ENCODE peak calls at places on chromosomes 2 and 18, in five cellular contexts. J is IMR-90, T is H1, F is mesenchymal stem cell, H is trophoblast cell. Y is an unnamed sample.

GRCh38 chr2:196516541-196516940 is 123.0 kb upstream of the CCDC150 start:
- DNase-seq in T (no peak), F (no peak), H (no peak), J (no peak), Y (no peak)

GRCh38 chr2:65722028-65722427 is 289.6 kb upstream of the SPRED2 start:
- DNase-seq in F (peak; percentile 33), H (no peak), J (peak; percentile 10), T (no peak), Y (peak; percentile 29)

GRCh38 chr18:79531926-79532689 is 136.4 kb downstream of the NFATC1 start:
- DNase-seq in T (no peak), J (peak; percentile 53), H (no peak), F (no peak), Y (no peak)

GRCh38 chr2:64797881-64798590 is 144.3 kb upstream of the SERTAD2 start:
- DNase-seq in J (peak; percentile 75), F (no peak), H (no peak), T (no peak), Y (no peak)

GRCh38 chr18:22279741-22280452 is 110.5 kb downstream of the GATA6 start:
- DNase-seq in F (peak; percentile 82), T (no peak), J (peak; percentile 71), H (peak; percentile 49), Y (no peak)

GRCh38 chr2:236899945-236900640 is 185.6 kb upstream of the COPS8 start:
- DNase-seq in F (no peak), J (no peak), H (no peak), T (no peak), Y (no peak)

GRCh38 chr2:235170536-235171510 is 219.0 kb downstream of the SH3BP4 start:
- DNase-seq in H (peak; percentile 57), J (peak; percentile 60), F (peak; percentile 82), T (no peak), Y (peak; percentile 12)

GRCh38 chr2:239000500-239001073 is 152.7 kb downstream of the TWIST2 start:
- DNase-seq in J (no peak), T (no peak), F (no peak), H (no peak), Y (no peak)

GRCh38 chr18:64807560-64807959 is 658.7 kb upstream of the LINC00305 start:
- DNase-seq in F (no peak), H (no peak), T (no peak), J (no peak), Y (no peak)

GRCh38 chr2:217220228-217221013 is 360.6 kb upstream of the TNP1 start:
- DNase-seq in F (no peak), J (no peak), H (no peak), T (no peak), Y (no peak)

GRCh38 chr2:233227579-233227978 is 23.9 kb upstream of the ATG16L1 start:
- DNase-seq in H (no peak), J (no peak), T (no peak), F (no peak), Y (no peak)

GRCh38 chr2:96150791-96151594 is 5.8 kb upstream of the DUSP2 start:
- DNase-seq in T (no peak), J (no peak), H (no peak), F (no peak), Y (no peak)

GRCh38 chr2:168903888-168904287 is 2.8 kb downstream of the G6PC2 start:
- DNase-seq in H (no peak), T (no peak), F (no peak), J (no peak), Y (no peak)

GRCh38 chr2:28753043-28753683 is 1.5 kb downstream of the PPP1CB start:
- DNase-seq in H (peak; percentile 75), T (no peak), J (peak; percentile 81), F (peak; percentile 86), Y (no peak)

GRCh38 chr2:29920631-29921559 is 491 bp downstream of the ALK start:
- DNase-seq in H (peak; percentile 16), F (no peak), J (peak; percentile 5), T (peak; percentile 87), Y (peak; percentile 8)
- H3K4me3 ChIP-seq in H (peak overlapping the region; percentile 62), F (peak overlapping the region; percentile 85), J (peak overlapping the region; percentile 22), T (peak overlapping the region; percentile 54), Y (peak overlapping the region; percentile 63)

GRCh38 chr2:10813085-10813748 is 632 bp upstream of the PDIA6 start:
- DNase-seq in H (no peak), J (peak; percentile 36), T (no peak), F (no peak), Y (no peak)
- H4K8ac ChIP-seq in H (peak overlapping the region; percentile 41), J (peak overlapping the region; percentile 48), T (no peak overlapping the region), F (peak overlapping the region; percentile 76), Y (no peak overlapping the region)

GRCh38 chr2:157849591-157849990 is 26.5 kb downstream of the ACVR1 start:
- DNase-seq in H (no peak), J (no peak), T (no peak), F (no peak), Y (no peak)
- H4K91ac ChIP-seq in H (no peak overlapping the region), J (no peak overlapping the region), T (no peak overlapping the region), F (no peak overlapping the region), Y (no peak overlapping the region)

GRCh38 chr2:129377078-129377469 is 602.4 kb upstream of the RAB6C start:
- DNase-seq in F (no peak), T (no peak), J (no peak), H (no peak), Y (no peak)

GRCh38 chr2:129378186-129378585 is 601.3 kb upstream of the RAB6C start:
- DNase-seq in T (no peak), J (no peak), F (no peak), H (no peak), Y (no peak)

GRCh38 chr2:129375587-129375986 is 603.9 kb upstream of the RAB6C start:
- DNase-seq in J (no peak), H (no peak), F (no peak), T (no peak), Y (no peak)

GRCh38 chr2:129374452-129374851 is 605.0 kb upstream of the RAB6C start:
- DNase-seq in T (no peak), H (no peak), F (no peak), J (no peak), Y (no peak)

GRCh38 chr2:129376404-129377077 is 602.9 kb upstream of the RAB6C start:
- DNase-seq in T (no peak), J (no peak), H (peak; percentile 30), F (no peak), Y (no peak)
- H3K4me3 ChIP-seq in T (no peak overlapping the region), J (no peak overlapping the region), H (no peak overlapping the region), F (no peak overlapping the region), Y (no peak overlapping the region)

DNA sequence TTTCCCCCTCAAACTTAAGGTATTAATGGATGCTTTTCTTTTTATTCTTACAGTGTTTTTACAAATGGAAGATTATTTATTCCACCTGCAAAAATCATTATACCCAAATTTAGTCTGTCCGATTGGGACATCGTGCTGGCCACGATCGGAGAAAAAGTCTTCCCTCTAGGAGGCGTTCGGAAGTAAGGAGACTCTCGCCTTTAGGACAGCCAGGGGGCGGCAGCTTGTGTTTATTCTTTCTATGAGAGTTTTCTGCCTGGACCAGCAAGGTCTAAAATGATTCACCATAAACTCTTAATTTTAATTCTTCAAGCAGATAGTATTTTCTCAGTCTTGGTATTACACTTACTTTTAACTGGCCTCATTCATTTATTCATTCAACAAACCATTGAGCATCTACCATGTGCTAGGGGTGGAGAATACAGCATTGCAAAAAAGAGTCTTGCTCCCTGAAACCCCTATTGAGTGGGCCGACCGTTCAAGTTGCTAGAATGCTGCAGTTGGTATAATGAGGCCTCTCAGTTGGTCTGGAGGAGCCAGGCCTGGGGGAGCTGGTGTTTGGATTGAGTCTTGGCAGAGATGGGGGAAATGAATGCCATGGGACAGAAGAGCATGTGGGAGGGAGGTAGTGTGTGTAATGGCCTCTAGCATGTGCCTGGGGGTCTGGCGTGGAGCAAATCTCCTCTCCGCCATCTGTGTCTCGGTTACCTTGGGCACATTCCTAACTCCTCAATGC is 38.7 kb downstream of the DCDC2C start:
- DNase-seq in H (no peak), J (no peak), T (no peak), F (no peak), Y (no peak)
- H4K8ac ChIP-seq in H (no peak overlapping the region), J (no peak overlapping the region), T (no peak overlapping the region), F (no peak overlapping the region), Y (no peak overlapping the region)